ENCODE peak calls at places on chromosomes 4 and X, in six cellular contexts. One of them, this sample, is unnamed.

GRCh38 chr4:118282692-118283091 is 70.1 kb downstream of the PRSS12 start:
- DNase-seq in astrocyte: peak
- DNase-seq in endothelial cell: no peak
- DNase-seq in kidney: no peak
- DNase-seq in endodermal cell: peak
- DNase-seq in PC-3: peak
- DNase-seq in this sample: no peak

GRCh38 chr4:112968456-112969159 is 80.8 kb upstream of the ANK2 start:
- DNase-seq in PC-3: peak
- DNase-seq in kidney: no peak
- DNase-seq in endodermal cell: no peak
- DNase-seq in endothelial cell: no peak
- DNase-seq in astrocyte: no peak
- DNase-seq in this sample: no peak

GRCh38 chrX:57137481-57137880 is 284 bp upstream of the SPIN2A start:
- DNase-seq in kidney: no peak
- DNase-seq in endodermal cell: no peak
- DNase-seq in astrocyte: no peak
- DNase-seq in PC-3: no peak
- DNase-seq in endothelial cell: no peak
- DNase-seq in this sample: no peak

GRCh38 chrX:111470681-111471403 is 40.6 kb upstream of the SERTM2 start:
- DNase-seq in endodermal cell: no peak
- DNase-seq in astrocyte: no peak
- DNase-seq in kidney: no peak
- DNase-seq in PC-3: no peak
- DNase-seq in endothelial cell: no peak
- DNase-seq in this sample: no peak

GRCh38 chr4:147815741-147816140 is 83.9 kb downstream of the ARHGAP10 start:
- DNase-seq in endothelial cell: no peak
- DNase-seq in astrocyte: no peak
- DNase-seq in kidney: no peak
- DNase-seq in endodermal cell: no peak
- DNase-seq in PC-3: no peak
- DNase-seq in this sample: no peak

GRCh38 chr4:182642831-182643230 is 274.4 kb downstream of the DCTD start:
- DNase-seq in endodermal cell: no peak
- DNase-seq in kidney: no peak
- DNase-seq in PC-3: peak
- DNase-seq in astrocyte: peak
- DNase-seq in endothelial cell: no peak
- DNase-seq in this sample: no peak

GRCh38 chrX:435536-436122 is 48.9 kb upstream of the PPP2R3B start:
- DNase-seq in kidney: peak
- DNase-seq in PC-3: no peak
- DNase-seq in endodermal cell: peak
- DNase-seq in endothelial cell: no peak
- DNase-seq in astrocyte: no peak
- DNase-seq in this sample: no peak

GRCh38 chr4:81466841-81467671 is 4.7 kb downstream of the RASGEF1B start:
- DNase-seq in kidney: no peak
- DNase-seq in endodermal cell: peak
- DNase-seq in PC-3: peak
- DNase-seq in astrocyte: peak
- DNase-seq in endothelial cell: peak
- DNase-seq in this sample: peak

GRCh38 chr4:144583658-144584057 is 62.3 kb upstream of the HHIP start:
- DNase-seq in astrocyte: peak
- DNase-seq in endothelial cell: no peak
- DNase-seq in PC-3: peak
- DNase-seq in kidney: no peak
- DNase-seq in endodermal cell: no peak
- DNase-seq in this sample: no peak

GRCh38 chr4:156803056-156803455 is 168.5 kb downstream of the PDGFC start:
- DNase-seq in kidney: no peak
- DNase-seq in endodermal cell: no peak
- DNase-seq in endothelial cell: no peak
- DNase-seq in astrocyte: peak
- DNase-seq in PC-3: peak
- DNase-seq in this sample: no peak

GRCh38 chrX:134716620-134717012 is 58.3 kb upstream of the PLAC1 start:
- DNase-seq in PC-3: no peak
- DNase-seq in astrocyte: no peak
- DNase-seq in endodermal cell: no peak
- DNase-seq in kidney: no peak
- DNase-seq in endothelial cell: no peak
- DNase-seq in this sample: no peak

GRCh38 chrX:30635630-30636029 is 17.6 kb upstream of the GK start:
- DNase-seq in endodermal cell: no peak
- DNase-seq in PC-3: peak
- DNase-seq in astrocyte: no peak
- DNase-seq in kidney: no peak
- DNase-seq in endothelial cell: no peak
- DNase-seq in this sample: no peak

GRCh38 chrX:148865237-148865636 is 364.8 kb downstream of the AFF2 start:
- DNase-seq in endodermal cell: no peak
- DNase-seq in astrocyte: no peak
- DNase-seq in kidney: no peak
- DNase-seq in PC-3: no peak
- DNase-seq in endothelial cell: no peak
- DNase-seq in this sample: no peak

GRCh38 chr4:145034727-145035211 is 63.2 kb downstream of the ANAPC10 start:
- DNase-seq in kidney: no peak
- DNase-seq in PC-3: no peak
- DNase-seq in endodermal cell: no peak
- DNase-seq in endothelial cell: no peak
- DNase-seq in astrocyte: peak
- DNase-seq in this sample: no peak

GRCh38 chr4:12409507-12410190 is 981.0 kb upstream of the HS3ST1 start:
- DNase-seq in endodermal cell: no peak
- DNase-seq in kidney: no peak
- DNase-seq in endothelial cell: no peak
- DNase-seq in astrocyte: no peak
- DNase-seq in PC-3: peak
- DNase-seq in this sample: no peak

GRCh38 chr4:170089274-170089742 is 448 bp downstream of the AADAT start:
- DNase-seq in endodermal cell: peak
- DNase-seq in PC-3: peak
- DNase-seq in kidney: no peak
- DNase-seq in astrocyte: peak
- DNase-seq in endothelial cell: peak
- DNase-seq in this sample: no peak

GRCh38 chr4:6857009-6857882 is 52.4 kb upstream of the TBC1D14 start:
- DNase-seq in kidney: no peak
- DNase-seq in endothelial cell: no peak
- DNase-seq in PC-3: no peak
- DNase-seq in endodermal cell: no peak
- DNase-seq in astrocyte: no peak
- DNase-seq in this sample: no peak

GRCh38 chr4:138958519-138958918 is 57.1 kb upstream of the NOCT start:
- DNase-seq in kidney: no peak
- DNase-seq in PC-3: no peak
- DNase-seq in endothelial cell: no peak
- DNase-seq in astrocyte: no peak
- DNase-seq in endodermal cell: no peak
- DNase-seq in this sample: no peak

GRCh38 chr4:1208970-1209704 is 36.8 kb upstream of the SPON2 start:
- DNase-seq in astrocyte: peak
- DNase-seq in PC-3: no peak
- DNase-seq in endothelial cell: no peak
- DNase-seq in endodermal cell: no peak
- DNase-seq in kidney: peak
- DNase-seq in this sample: no peak

GRCh38 chrX:44914532-44915198 is 41.7 kb downstream of the KDM6A start:
- DNase-seq in astrocyte: peak
- DNase-seq in endodermal cell: no peak
- DNase-seq in endothelial cell: no peak
- DNase-seq in kidney: no peak
- DNase-seq in PC-3: no peak
- DNase-seq in this sample: no peak

GRCh38 chr4:30920043-30920442 is 199.9 kb downstream of the PCDH7 start:
- DNase-seq in kidney: no peak
- DNase-seq in PC-3: no peak
- DNase-seq in endothelial cell: no peak
- DNase-seq in astrocyte: no peak
- DNase-seq in endodermal cell: peak
- DNase-seq in this sample: no peak

GRCh38 chr4:177108708-177109107 is 201.0 kb upstream of the NEIL3 start:
- DNase-seq in endodermal cell: no peak
- DNase-seq in astrocyte: peak
- DNase-seq in PC-3: peak
- DNase-seq in endothelial cell: no peak
- DNase-seq in kidney: no peak
- DNase-seq in this sample: no peak

DNA sequence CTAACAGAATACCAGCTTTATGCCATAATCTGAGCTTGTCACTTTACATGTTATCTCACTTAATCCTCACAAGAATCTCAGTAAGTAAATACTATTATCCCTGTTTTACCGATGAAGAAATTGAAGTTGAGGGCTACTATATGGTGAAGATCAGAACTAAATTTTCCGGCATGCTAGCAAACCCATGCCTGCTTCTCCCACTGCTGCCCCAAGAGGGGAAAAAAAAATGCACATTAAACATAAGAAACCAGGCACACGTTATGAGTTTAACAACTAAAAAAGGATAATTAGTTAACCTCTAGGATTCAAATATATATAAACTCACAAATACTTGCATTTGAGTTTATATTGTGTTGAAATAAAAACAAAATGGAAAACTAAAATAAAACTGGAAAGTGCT is 10.8 kb downstream of the SLC10A7 start:
- DNase-seq in PC-3: no peak
- DNase-seq in endodermal cell: no peak
- DNase-seq in astrocyte: no peak
- DNase-seq in kidney: no peak
- DNase-seq in endothelial cell: no peak
- DNase-seq in this sample: no peak
- TF ChIP-seq CTCF in PC-3: peak
- TF ChIP-seq CTCF in endodermal cell: peak
- TF ChIP-seq CTCF in astrocyte: no peak
- TF ChIP-seq CTCF in kidney: no peak
- TF ChIP-seq CTCF in endothelial cell: no peak
- TF ChIP-seq CTCF in this sample: no peak

GRCh38 chrX:103100484-103100883 is 7.5 kb upstream of the NXF3 start:
- DNase-seq in endodermal cell: no peak
- DNase-seq in endothelial cell: no peak
- DNase-seq in PC-3: no peak
- DNase-seq in kidney: no peak
- DNase-seq in astrocyte: no peak
- DNase-seq in this sample: no peak
- TF ChIP-seq CTCF in endodermal cell: no peak
- TF ChIP-seq CTCF in endothelial cell: no peak
- TF ChIP-seq CTCF in PC-3: no peak
- TF ChIP-seq CTCF in kidney: no peak
- TF ChIP-seq CTCF in astrocyte: no peak
- TF ChIP-seq CTCF in this sample: no peak

GRCh38 chr4:107153228-107153627 is 117.1 kb upstream of the DKK2 start:
- DNase-seq in PC-3: no peak
- DNase-seq in kidney: no peak
- DNase-seq in endothelial cell: peak
- DNase-seq in endodermal cell: peak
- DNase-seq in astrocyte: no peak
- DNase-seq in this sample: no peak
- TF ChIP-seq CTCF in PC-3: peak
- TF ChIP-seq CTCF in kidney: no peak
- TF ChIP-seq CTCF in endothelial cell: peak
- TF ChIP-seq CTCF in endodermal cell: peak
- TF ChIP-seq CTCF in astrocyte: peak
- TF ChIP-seq CTCF in this sample: no peak

DNA sequence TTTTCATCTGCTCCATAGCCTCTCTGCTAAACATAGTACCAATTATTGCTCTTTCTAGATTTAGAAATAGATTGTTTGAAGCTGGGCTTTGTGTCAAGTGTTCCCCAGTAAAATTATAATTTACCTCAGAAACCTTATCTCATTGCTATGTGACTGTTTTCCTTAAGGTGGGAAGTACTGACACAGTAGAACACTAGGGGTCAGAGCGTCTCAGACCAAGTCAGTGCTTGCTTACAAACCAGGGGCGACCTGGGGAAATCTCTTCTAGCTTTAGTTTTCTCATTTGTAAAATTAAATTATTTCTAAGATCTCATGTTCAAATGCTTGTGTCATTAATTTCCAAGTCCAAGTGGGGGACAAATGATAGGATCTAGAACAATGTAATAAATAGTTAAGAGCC is 360.4 kb downstream of the RAPGEF2 start:
- DNase-seq in astrocyte: no peak
- DNase-seq in endothelial cell: no peak
- DNase-seq in kidney: no peak
- DNase-seq in endodermal cell: no peak
- DNase-seq in PC-3: no peak
- DNase-seq in this sample: no peak
- TF ChIP-seq CTCF in astrocyte: no peak
- TF ChIP-seq CTCF in endothelial cell: no peak
- TF ChIP-seq CTCF in kidney: no peak
- TF ChIP-seq CTCF in endodermal cell: peak
- TF ChIP-seq CTCF in PC-3: no peak
- TF ChIP-seq CTCF in this sample: no peak

DNA sequence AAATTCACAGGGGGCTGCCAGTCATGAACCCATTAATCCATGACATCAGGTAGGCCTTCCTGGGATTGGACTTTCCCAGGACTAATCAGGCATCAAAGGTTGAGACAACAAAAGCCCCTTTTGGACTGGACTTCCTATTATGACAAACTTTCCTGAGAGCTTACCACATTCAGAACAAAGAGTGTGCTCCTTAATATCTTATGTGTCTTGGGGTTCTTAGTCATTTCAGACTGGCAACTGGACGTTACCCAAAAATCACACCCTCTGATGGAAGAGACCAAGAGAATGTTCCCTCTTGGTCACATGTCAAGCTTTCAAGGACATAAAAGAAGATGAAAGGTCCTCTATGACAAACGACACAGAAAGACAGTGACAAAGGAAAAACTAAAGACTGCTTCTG is 31.6 kb upstream of the PPP1R2C start:
- DNase-seq in PC-3: no peak
- DNase-seq in astrocyte: no peak
- DNase-seq in endothelial cell: no peak
- DNase-seq in endodermal cell: no peak
- DNase-seq in kidney: no peak
- DNase-seq in this sample: no peak
- TF ChIP-seq CTCF in PC-3: no peak
- TF ChIP-seq CTCF in astrocyte: no peak
- TF ChIP-seq CTCF in endothelial cell: no peak
- TF ChIP-seq CTCF in endodermal cell: no peak
- TF ChIP-seq CTCF in kidney: no peak
- TF ChIP-seq CTCF in this sample: no peak

DNA sequence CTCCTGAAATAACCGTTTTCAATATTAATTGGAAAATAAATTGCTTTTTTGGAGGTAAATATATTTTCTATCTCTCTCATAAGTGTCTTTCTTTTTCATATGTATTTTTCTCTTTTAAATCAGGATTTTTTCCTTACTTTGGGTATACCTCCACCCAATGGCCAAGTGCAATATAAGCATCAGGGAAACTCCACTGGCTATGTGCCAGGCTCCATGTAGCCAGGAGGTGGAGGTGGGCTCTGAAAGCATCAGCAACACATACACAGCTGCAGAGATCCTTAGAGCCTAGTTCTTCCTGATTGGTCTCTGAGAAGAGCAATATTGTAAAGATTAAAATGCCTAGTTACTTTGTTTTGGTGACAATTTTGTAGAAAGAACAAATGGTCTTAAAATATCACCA is 3.4 kb downstream of the GABRA2 start:
- DNase-seq in PC-3: peak
- DNase-seq in endothelial cell: no peak
- DNase-seq in astrocyte: no peak
- DNase-seq in kidney: no peak
- DNase-seq in endodermal cell: peak
- DNase-seq in this sample: no peak
- TF ChIP-seq CTCF in PC-3: peak
- TF ChIP-seq CTCF in endothelial cell: no peak
- TF ChIP-seq CTCF in astrocyte: no peak
- TF ChIP-seq CTCF in kidney: no peak
- TF ChIP-seq CTCF in endodermal cell: peak
- TF ChIP-seq CTCF in this sample: no peak

This sample was measured in omental fat pad.